ENCODE peak calls at places on chromosome 19, in five cellular contexts. U is ascending aorta; V is CD4-positive, alpha-beta T cell; T is NCI-H1694; J is A549. D is an unnamed sample.

GRCh38 chr19:45470147-45471081 is 2.6 kb downstream of the FOSB start:
- DNase-seq in U (peak), V (peak), T (no peak), J (no peak), D (no peak)

GRCh38 chr19:43450545-43450997 is 14.8 kb downstream of the LYPD3 start:
- DNase-seq in U (no peak), V (no peak), T (no peak), J (no peak), D (no peak)

GRCh38 chr19:7669641-7670040 is 792 bp downstream of the RETN start:
- DNase-seq in U (no peak), V (no peak), T (no peak), J (no peak), D (no peak)

GRCh38 chr19:16024266-16025107 is 51.8 kb upstream of the TPM4 start:
- DNase-seq in U (no peak), V (no peak), T (no peak), J (no peak), D (no peak)

GRCh38 chr19:1131718-1132552 is 28.1 kb downstream of the GPX4 start:
- DNase-seq in U (peak), V (peak), T (no peak), J (no peak), D (no peak)

GRCh38 chr19:14450168-14450874 is 17.2 kb downstream of the PKN1 start:
- DNase-seq in U (no peak), V (peak), T (no peak), J (peak), D (no peak)

GRCh38 chr19:5487222-5487621 is 32.0 kb downstream of the ZNRF4 start:
- DNase-seq in U (no peak), V (no peak), T (no peak), J (no peak), D (no peak)

GRCh38 chr19:35160629-35161433 is 6.3 kb downstream of the FXYD5 start:
- DNase-seq in U (no peak), V (no peak), T (no peak), J (no peak), D (no peak)

GRCh38 chr19:31350693-31351211 is 1.5 kb upstream of the TSHZ3 start:
- DNase-seq in U (peak), V (no peak), T (no peak), J (no peak), D (no peak)

GRCh38 chr19:54460230-54461005 is 3.2 kb downstream of the LENG9 start:
- DNase-seq in U (no peak), V (no peak), T (no peak), J (no peak), D (no peak)

GRCh38 chr19:16605115-16605514 is 22.9 kb downstream of the MED26 start:
- DNase-seq in U (no peak), V (no peak), T (no peak), J (no peak), D (no peak)

GRCh38 chr19:31121501-31121900 is 227.7 kb downstream of the TSHZ3 start:
- DNase-seq in U (peak), V (no peak), T (no peak), J (no peak), D (no peak)

GRCh38 chr19:3525052-3525451 is 13.9 kb upstream of the TEKTIP1 start:
- DNase-seq in U (no peak), V (no peak), T (no peak), J (no peak), D (no peak)

D was measured in cortex of kidney.